ENCODE peak calls at places on chromosomes 13 and 19, in four cellular contexts. One of them, this sample, is unnamed.

GRCh38 chr13:49052801-49053200 is 77.1 kb downstream of the FNDC3A start:
- DNase-seq in endothelial cell: no peak
- DNase-seq in fibroblast of pulmonary artery: no peak
- DNase-seq in AG09309: no peak
- DNase-seq in this sample: no peak

GRCh38 chr19:29499261-29499920 is 26.4 kb upstream of the VSTM2B start:
- DNase-seq in endothelial cell: no peak
- DNase-seq in fibroblast of pulmonary artery: no peak
- DNase-seq in AG09309: no peak
- DNase-seq in this sample: no peak

GRCh38 chr13:46385946-46386345 is 1.1 kb downstream of the RUBCNL start:
- DNase-seq in endothelial cell: no peak
- DNase-seq in fibroblast of pulmonary artery: no peak
- DNase-seq in AG09309: no peak
- DNase-seq in this sample: no peak

GRCh38 chr13:59643239-59643865 is 520.4 kb downstream of the DIAPH3 start:
- DNase-seq in endothelial cell: no peak
- DNase-seq in fibroblast of pulmonary artery: no peak
- DNase-seq in AG09309: no peak
- DNase-seq in this sample: no peak

GRCh38 chr19:2270572-2271515 is 11.1 kb downstream of the PEAK3 start:
- DNase-seq in endothelial cell: peak
- DNase-seq in fibroblast of pulmonary artery: peak
- DNase-seq in AG09309: no peak
- DNase-seq in this sample: peak

GRCh38 chr19:53865918-53866696 is 1.6 kb upstream of the MYADM start:
- DNase-seq in endothelial cell: peak
- DNase-seq in fibroblast of pulmonary artery: peak
- DNase-seq in AG09309: no peak
- DNase-seq in this sample: peak

GRCh38 chr13:61765940-61766666 is 350.5 kb upstream of the PCDH20 start:
- DNase-seq in endothelial cell: no peak
- DNase-seq in fibroblast of pulmonary artery: no peak
- DNase-seq in AG09309: no peak
- DNase-seq in this sample: no peak

GRCh38 chr19:43505186-43505456 is 575 bp upstream of the PHLDB3 start:
- DNase-seq in endothelial cell: no peak
- DNase-seq in fibroblast of pulmonary artery: no peak
- DNase-seq in AG09309: no peak
- DNase-seq in this sample: no peak

GRCh38 chr19:23261496-23262020 is 11.4 kb upstream of the ZNF724 start:
- DNase-seq in endothelial cell: no peak
- DNase-seq in fibroblast of pulmonary artery: no peak
- DNase-seq in AG09309: no peak
- DNase-seq in this sample: no peak

GRCh38 chr13:82294226-82294625 is 1588.0 kb downstream of the SLITRK1 start:
- DNase-seq in endothelial cell: no peak
- DNase-seq in fibroblast of pulmonary artery: no peak
- DNase-seq in AG09309: no peak
- DNase-seq in this sample: no peak

GRCh38 chr13:79541426-79542049 is 60.6 kb downstream of the NDFIP2 start:
- DNase-seq in endothelial cell: peak
- DNase-seq in fibroblast of pulmonary artery: peak
- DNase-seq in AG09309: peak
- DNase-seq in this sample: peak

GRCh38 chr13:82747948-82748347 is 1134.3 kb downstream of the SLITRK1 start:
- DNase-seq in endothelial cell: no peak
- DNase-seq in fibroblast of pulmonary artery: peak
- DNase-seq in AG09309: peak
- DNase-seq in this sample: peak

GRCh38 chr13:73767747-73768315 is 366.4 kb downstream of the KLF12 start:
- DNase-seq in endothelial cell: peak
- DNase-seq in fibroblast of pulmonary artery: no peak
- DNase-seq in AG09309: no peak
- DNase-seq in this sample: no peak

DNA sequence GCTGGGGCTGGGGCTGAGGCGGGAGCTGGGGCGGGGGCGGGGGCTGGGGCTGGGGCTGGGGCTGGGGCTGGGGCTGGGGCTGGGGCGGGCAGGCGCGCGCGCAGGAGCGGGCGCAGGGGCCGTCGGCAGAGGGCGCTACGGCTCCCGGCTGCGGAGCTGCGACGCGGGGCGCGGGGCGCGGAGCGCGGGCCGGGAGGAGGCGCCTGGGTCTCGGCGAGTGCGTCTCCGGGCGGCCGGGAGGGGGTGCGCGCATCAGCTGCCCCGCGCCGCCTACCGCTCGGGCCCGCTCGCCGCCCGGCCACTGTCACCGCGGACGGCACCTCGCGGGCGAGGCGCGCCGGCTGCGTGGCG is 416 bp upstream of the MTUS2 start:
- DNase-seq in endothelial cell: peak
- DNase-seq in fibroblast of pulmonary artery: peak
- DNase-seq in AG09309: no peak
- DNase-seq in this sample: peak
- TF ChIP-seq CTCF in endothelial cell: no peak
- TF ChIP-seq CTCF in fibroblast of pulmonary artery: no peak
- TF ChIP-seq CTCF in AG09309: no peak
- TF ChIP-seq CTCF in this sample: peak

GRCh38 chr19:56092685-56093631 is 28.1 kb downstream of the ZNF787 start:
- DNase-seq in endothelial cell: no peak
- DNase-seq in fibroblast of pulmonary artery: no peak
- DNase-seq in AG09309: no peak
- DNase-seq in this sample: no peak
- TF ChIP-seq CTCF in endothelial cell: no peak
- TF ChIP-seq CTCF in fibroblast of pulmonary artery: no peak
- TF ChIP-seq CTCF in AG09309: no peak
- TF ChIP-seq CTCF in this sample: no peak

GRCh38 chr13:30808600-30808999 is 73.3 kb downstream of the ALOX5AP start:
- DNase-seq in endothelial cell: no peak
- DNase-seq in fibroblast of pulmonary artery: no peak
- DNase-seq in AG09309: no peak
- DNase-seq in this sample: peak
- TF ChIP-seq CTCF in endothelial cell: no peak
- TF ChIP-seq CTCF in fibroblast of pulmonary artery: no peak
- TF ChIP-seq CTCF in AG09309: peak
- TF ChIP-seq CTCF in this sample: peak

GRCh38 chr13:113224486-113224885 is 15.1 kb downstream of the CUL4A start:
- DNase-seq in endothelial cell: no peak
- DNase-seq in fibroblast of pulmonary artery: no peak
- DNase-seq in AG09309: no peak
- DNase-seq in this sample: no peak

GRCh38 chr13:113220141-113220598 is 10.8 kb downstream of the CUL4A start:
- DNase-seq in endothelial cell: no peak
- DNase-seq in fibroblast of pulmonary artery: no peak
- DNase-seq in AG09309: no peak
- DNase-seq in this sample: peak

GRCh38 chr13:113216165-113217056 is 7.0 kb downstream of the CUL4A start:
- DNase-seq in endothelial cell: no peak
- DNase-seq in fibroblast of pulmonary artery: peak
- DNase-seq in AG09309: no peak
- DNase-seq in this sample: peak

GRCh38 chr13:113219311-113219940 is 10.0 kb downstream of the CUL4A start:
- DNase-seq in endothelial cell: no peak
- DNase-seq in fibroblast of pulmonary artery: no peak
- DNase-seq in AG09309: no peak
- DNase-seq in this sample: no peak

GRCh38 chr13:113220877-113221276 is 11.5 kb downstream of the CUL4A start:
- DNase-seq in endothelial cell: no peak
- DNase-seq in fibroblast of pulmonary artery: peak
- DNase-seq in AG09309: no peak
- DNase-seq in this sample: peak
- TF ChIP-seq CTCF in endothelial cell: no peak
- TF ChIP-seq CTCF in fibroblast of pulmonary artery: peak
- TF ChIP-seq CTCF in AG09309: peak
- TF ChIP-seq CTCF in this sample: peak

GRCh38 chr13:75689686-75690085 is 53.6 kb downstream of the LMO7 start:
- DNase-seq in endothelial cell: no peak
- DNase-seq in fibroblast of pulmonary artery: no peak
- DNase-seq in AG09309: no peak
- DNase-seq in this sample: no peak
- TF ChIP-seq CTCF in endothelial cell: no peak
- TF ChIP-seq CTCF in fibroblast of pulmonary artery: no peak
- TF ChIP-seq CTCF in AG09309: no peak
- TF ChIP-seq CTCF in this sample: no peak

GRCh38 chr19:46785980-46786235 is 2.5 kb downstream of the SLC1A5 start:
- DNase-seq in endothelial cell: no peak
- DNase-seq in fibroblast of pulmonary artery: no peak
- DNase-seq in AG09309: no peak
- DNase-seq in this sample: no peak

GRCh38 chr19:46783670-46784069 is 4.7 kb downstream of the SLC1A5 start:
- DNase-seq in endothelial cell: no peak
- DNase-seq in fibroblast of pulmonary artery: no peak
- DNase-seq in AG09309: no peak
- DNase-seq in this sample: no peak

GRCh38 chr19:46785054-46785979 is 3.1 kb downstream of the SLC1A5 start:
- DNase-seq in endothelial cell: no peak
- DNase-seq in fibroblast of pulmonary artery: no peak
- DNase-seq in AG09309: no peak
- DNase-seq in this sample: peak

GRCh38 chr19:46782355-46783019 is 5.9 kb downstream of the SLC1A5 start:
- DNase-seq in endothelial cell: no peak
- DNase-seq in fibroblast of pulmonary artery: no peak
- DNase-seq in AG09309: no peak
- DNase-seq in this sample: no peak

GRCh38 chr19:46784262-46785053 is 3.9 kb downstream of the SLC1A5 start:
- DNase-seq in endothelial cell: peak
- DNase-seq in fibroblast of pulmonary artery: peak
- DNase-seq in AG09309: peak
- DNase-seq in this sample: peak
- TF ChIP-seq CTCF in endothelial cell: no peak
- TF ChIP-seq CTCF in fibroblast of pulmonary artery: peak
- TF ChIP-seq CTCF in AG09309: peak
- TF ChIP-seq CTCF in this sample: peak

GRCh38 chr19:33024398-33024797 is 40.3 kb downstream of the RHPN2 start:
- DNase-seq in endothelial cell: no peak
- DNase-seq in fibroblast of pulmonary artery: no peak
- DNase-seq in AG09309: no peak
- DNase-seq in this sample: no peak

DNA sequence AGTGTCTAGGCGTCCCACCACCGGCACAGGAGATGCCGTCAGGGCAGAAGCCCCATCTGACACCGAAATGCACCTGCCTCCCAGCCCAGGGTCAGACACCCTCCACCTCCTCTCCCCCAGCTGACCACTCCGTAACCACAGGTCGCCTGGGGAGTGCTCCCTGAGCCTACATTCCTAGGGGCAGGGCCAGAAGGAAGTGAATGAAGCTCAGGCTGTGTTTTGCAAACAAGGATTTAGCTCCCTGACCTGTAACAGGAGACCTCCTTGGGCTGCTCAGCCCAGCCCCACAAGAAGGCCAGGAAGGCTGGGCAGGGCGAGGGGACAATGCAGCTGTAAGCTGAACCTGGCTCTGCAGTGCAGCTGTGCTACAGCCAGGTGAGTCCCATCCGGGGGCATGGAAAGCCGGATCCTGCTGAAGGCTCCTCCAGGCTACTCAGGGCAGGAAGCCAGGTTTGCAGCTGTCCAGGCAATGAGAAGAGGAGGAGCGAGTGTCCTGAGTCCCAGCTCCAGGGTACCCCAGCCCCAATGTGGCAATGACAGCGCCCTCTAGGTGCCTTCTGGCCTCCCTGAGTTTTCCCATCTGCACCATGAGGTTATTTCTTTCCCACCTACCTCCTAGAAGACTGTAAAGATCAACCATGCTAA is 42.1 kb downstream of the RHPN2 start:
- DNase-seq in endothelial cell: peak
- DNase-seq in fibroblast of pulmonary artery: no peak
- DNase-seq in AG09309: no peak
- DNase-seq in this sample: peak
- TF ChIP-seq CTCF in endothelial cell: no peak
- TF ChIP-seq CTCF in fibroblast of pulmonary artery: no peak
- TF ChIP-seq CTCF in AG09309: no peak
- TF ChIP-seq CTCF in this sample: peak

GRCh38 chr19:47227347-47228167 is 3.4 kb downstream of the BBC3 start:
- DNase-seq in endothelial cell: peak
- DNase-seq in fibroblast of pulmonary artery: peak
- DNase-seq in AG09309: peak
- DNase-seq in this sample: peak

GRCh38 chr19:47228168-47228936 is 2.6 kb downstream of the BBC3 start:
- DNase-seq in endothelial cell: no peak
- DNase-seq in fibroblast of pulmonary artery: no peak
- DNase-seq in AG09309: no peak
- DNase-seq in this sample: no peak

GRCh38 chr19:47225746-47226425 is 5.1 kb downstream of the BBC3 start:
- DNase-seq in endothelial cell: peak
- DNase-seq in fibroblast of pulmonary artery: peak
- DNase-seq in AG09309: no peak
- DNase-seq in this sample: peak

GRCh38 chr19:47228937-47229673 is 1.9 kb downstream of the BBC3 start:
- DNase-seq in endothelial cell: no peak
- DNase-seq in fibroblast of pulmonary artery: peak
- DNase-seq in AG09309: no peak
- DNase-seq in this sample: peak

DNA sequence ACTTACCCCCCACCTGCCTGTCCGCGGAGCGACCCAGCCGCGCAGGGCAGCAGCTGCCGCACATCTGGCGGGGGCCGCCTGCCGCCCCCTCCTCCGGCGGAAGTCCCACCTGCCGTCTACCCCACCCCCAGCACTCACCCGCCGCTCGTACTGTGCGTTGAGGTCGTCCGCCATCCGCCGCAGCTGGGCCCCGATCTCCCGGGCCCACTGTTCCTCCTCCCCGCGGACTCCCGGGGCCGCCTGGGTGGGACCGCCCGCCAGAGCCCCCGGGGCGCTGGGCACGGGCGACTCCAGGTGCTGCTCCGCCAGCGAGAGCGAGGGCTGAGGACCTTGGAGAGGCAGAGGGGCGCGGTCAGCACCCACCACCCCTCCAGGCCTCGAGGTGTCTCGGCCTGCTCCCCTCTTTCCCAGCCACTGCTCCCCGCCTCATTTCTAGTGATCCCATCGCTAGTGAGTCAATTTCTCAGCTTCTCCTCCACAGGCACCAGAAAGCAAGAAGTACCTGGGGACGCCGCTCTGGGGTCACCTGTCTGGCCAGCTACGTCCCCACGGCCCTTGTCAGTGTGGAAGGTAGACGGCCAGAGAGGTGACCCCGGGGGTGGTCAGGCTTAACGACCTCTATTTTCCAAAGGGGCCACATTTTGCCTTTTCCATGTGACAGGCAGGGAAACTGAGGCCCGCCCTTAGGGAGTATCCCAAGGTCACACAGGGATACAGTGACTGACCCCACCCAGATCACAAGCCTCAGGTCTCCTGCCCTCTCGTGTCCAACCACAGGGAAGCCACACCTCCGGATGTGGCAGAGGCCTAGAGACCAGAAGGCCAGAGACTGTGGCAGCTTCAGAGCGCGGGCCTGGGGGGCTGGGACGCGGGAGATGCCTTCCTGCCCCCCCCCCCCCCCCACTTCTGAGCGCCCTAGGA is 4.3 kb downstream of the BBC3 start:
- DNase-seq in endothelial cell: peak
- DNase-seq in fibroblast of pulmonary artery: peak
- DNase-seq in AG09309: no peak
- DNase-seq in this sample: peak
- TF ChIP-seq CTCF in endothelial cell: no peak
- TF ChIP-seq CTCF in fibroblast of pulmonary artery: no peak
- TF ChIP-seq CTCF in AG09309: no peak
- TF ChIP-seq CTCF in this sample: no peak

This sample was measured in choroid plexus epithelial cell.